ENCODE peak calls at places on chromosomes 1 and 21, in six cellular contexts. X is upper lobe of right lung; A is CD8-positive, alpha-beta T cell; U is testis; B is neuronal stem cell; J is CD4-positive, CD25-positive, alpha-beta regulatory T cell. N is an unnamed sample.

GRCh38 chr1:225655509-225656258 is 2.8 kb upstream of the ENAH start:
- DNase-seq in X (no peak), A (no peak), U (peak; percentile 68), B (no peak), J (no peak), N (peak; percentile 90)

GRCh38 chr1:101567582-101568189 is 330.9 kb downstream of the S1PR1 start:
- DNase-seq in X (peak; percentile 70), A (peak; percentile 54), U (peak; percentile 51), B (peak; percentile 5), J (peak; percentile 34), N (peak; percentile 19)

GRCh38 chr1:117061986-117062415 is 1.9 kb downstream of the TTF2 start:
- DNase-seq in X (no peak), A (no peak), U (no peak), B (no peak), J (no peak), N (no peak)

GRCh38 chr1:100538935-100539835 is 1.2 kb downstream of the GPR88 start:
- DNase-seq in X (peak; percentile 71), A (no peak), U (peak; percentile 30), B (peak; percentile 43), J (no peak), N (peak; percentile 43)

GRCh38 chr1:13513885-13514546 is at the start of gene LRRC38:
- DNase-seq in X (no peak), A (no peak), U (peak; percentile 22), B (no peak), J (no peak), N (peak; percentile 59)

GRCh38 chr1:60547821-60548220 is 474.3 kb upstream of the C1orf87 start:
- DNase-seq in X (no peak), A (no peak), U (no peak), B (no peak), J (no peak), N (no peak)

GRCh38 chr1:185701650-185702049 is 32.5 kb upstream of the HMCN1 start:
- DNase-seq in X (no peak), A (no peak), U (no peak), B (no peak), J (no peak), N (no peak)

GRCh38 chr1:182392045-182393028 is 747 bp upstream of the GLUL start:
- DNase-seq in X (peak; percentile 83), A (peak; percentile 53), U (peak; percentile 48), B (no peak), J (peak; percentile 4), N (no peak)

GRCh38 chr21:29538115-29538514 is 239.4 kb downstream of the BACH1 start:
- DNase-seq in X (no peak), A (no peak), U (no peak), B (no peak), J (no peak), N (no peak)

GRCh38 chr1:160451119-160451858 is 50.9 kb downstream of the VANGL2 start:
- DNase-seq in X (no peak), A (no peak), U (no peak), B (no peak), J (no peak), N (no peak)

GRCh38 chr1:77031101-77031662 is 163.9 kb downstream of the ST6GALNAC5 start:
- DNase-seq in X (no peak), A (no peak), U (no peak), B (no peak), J (no peak), N (peak; percentile 78)

GRCh38 chr1:110421159-110421777 is 13.8 kb upstream of the LAMTOR5 start:
- DNase-seq in X (no peak), A (no peak), U (peak; percentile 47), B (no peak), J (no peak), N (peak; percentile 29)

GRCh38 chr1:24364975-24365678 is 46.0 kb downstream of the GRHL3 start:
- DNase-seq in X (no peak), A (no peak), U (no peak), B (no peak), J (no peak), N (peak; percentile 81)

GRCh38 chr1:119712342-119713038 is 756 bp downstream of the PHGDH start:
- DNase-seq in X (peak; percentile 78), A (peak; percentile 61), U (peak; percentile 79), B (peak; percentile 65), J (no peak), N (peak; percentile 97)

GRCh38 chr1:112716133-112716720 is 1.1 kb upstream of the PPM1J start:
- DNase-seq in X (peak; percentile 88), A (peak; percentile 86), U (peak; percentile 92), B (peak; percentile 95), J (peak; percentile 69), N (peak; percentile 78)

GRCh38 chr1:37797750-37798345 is 4.2 kb downstream of the MANEAL start:
- DNase-seq in X (peak; percentile 19), A (no peak), U (no peak), B (no peak), J (no peak), N (no peak)

GRCh38 chr1:37795340-37796110 is 1.9 kb downstream of the MANEAL start:
- DNase-seq in X (peak; percentile 77), A (peak; percentile 60), U (peak; percentile 78), B (peak; percentile 67), J (peak; percentile 33), N (peak; percentile 25)

GRCh38 chr1:37792943-37793686 is 532 bp upstream of the MANEAL start:
- DNase-seq in X (peak; percentile 47), A (no peak), U (no peak), B (no peak), J (no peak), N (no peak)

GRCh38 chr1:37793773-37794371 is at the start of gene MANEAL:
- DNase-seq in X (peak; percentile 82), A (no peak), U (peak; percentile 63), B (peak; percentile 51), J (no peak), N (peak; percentile 65)

DNA sequence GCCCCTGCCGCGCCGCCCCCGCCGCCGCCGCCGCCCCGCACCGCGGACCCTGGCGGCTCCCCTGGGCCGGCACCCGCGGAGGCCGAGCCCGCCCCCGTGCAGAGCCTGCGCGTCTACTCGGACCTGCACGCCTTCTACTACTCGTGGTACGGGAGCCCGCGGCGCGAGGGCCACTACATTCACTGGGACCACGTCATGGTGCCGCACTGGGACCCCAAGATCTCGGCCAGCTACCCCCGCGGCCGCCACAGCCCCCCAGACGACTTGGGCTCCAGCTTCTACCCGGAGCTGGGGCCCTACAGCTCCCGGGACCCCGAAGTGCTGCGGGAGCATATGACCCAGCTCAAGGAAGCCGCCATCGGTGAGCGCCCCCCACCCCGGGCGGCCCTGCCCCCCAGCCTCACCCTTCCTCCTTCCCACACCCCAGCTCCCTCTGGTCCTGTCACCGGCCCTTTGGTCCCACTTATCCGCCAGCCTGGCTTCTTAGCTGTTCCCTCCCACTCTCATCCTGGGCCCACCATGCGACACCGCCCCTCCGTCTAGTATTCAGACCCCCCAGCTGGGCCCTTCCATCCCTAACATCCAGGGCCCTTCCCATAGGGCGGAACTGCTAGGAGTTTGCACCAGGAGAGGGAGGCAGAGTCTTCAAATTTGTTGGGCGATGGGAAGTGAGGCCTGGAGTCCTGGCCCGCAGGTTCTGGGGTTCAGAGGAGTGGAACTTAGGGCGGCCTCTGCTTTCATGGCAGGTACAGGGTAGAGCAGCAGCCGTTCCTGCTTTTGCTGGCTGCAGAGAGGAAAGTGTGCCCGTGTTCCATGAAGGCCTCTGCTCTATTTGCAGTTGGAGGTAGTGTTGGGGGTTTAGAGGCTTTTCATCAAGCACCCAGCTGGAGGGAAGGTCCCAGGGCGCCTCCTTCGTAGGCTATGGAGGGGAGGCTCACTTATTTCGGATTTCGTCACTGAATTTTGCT is 1.0 kb downstream of the MANEAL start:
- DNase-seq in X (peak; percentile 64), A (no peak), U (no peak), B (no peak), J (no peak), N (no peak)
- H3K4me3 ChIP-seq in X (peak overlapping the region; percentile 56), A (no peak overlapping the region), U (peak overlapping the region; percentile 53), B (peak overlapping the region; percentile 83), J (no peak overlapping the region), N (peak overlapping the region; percentile 44)

DNA sequence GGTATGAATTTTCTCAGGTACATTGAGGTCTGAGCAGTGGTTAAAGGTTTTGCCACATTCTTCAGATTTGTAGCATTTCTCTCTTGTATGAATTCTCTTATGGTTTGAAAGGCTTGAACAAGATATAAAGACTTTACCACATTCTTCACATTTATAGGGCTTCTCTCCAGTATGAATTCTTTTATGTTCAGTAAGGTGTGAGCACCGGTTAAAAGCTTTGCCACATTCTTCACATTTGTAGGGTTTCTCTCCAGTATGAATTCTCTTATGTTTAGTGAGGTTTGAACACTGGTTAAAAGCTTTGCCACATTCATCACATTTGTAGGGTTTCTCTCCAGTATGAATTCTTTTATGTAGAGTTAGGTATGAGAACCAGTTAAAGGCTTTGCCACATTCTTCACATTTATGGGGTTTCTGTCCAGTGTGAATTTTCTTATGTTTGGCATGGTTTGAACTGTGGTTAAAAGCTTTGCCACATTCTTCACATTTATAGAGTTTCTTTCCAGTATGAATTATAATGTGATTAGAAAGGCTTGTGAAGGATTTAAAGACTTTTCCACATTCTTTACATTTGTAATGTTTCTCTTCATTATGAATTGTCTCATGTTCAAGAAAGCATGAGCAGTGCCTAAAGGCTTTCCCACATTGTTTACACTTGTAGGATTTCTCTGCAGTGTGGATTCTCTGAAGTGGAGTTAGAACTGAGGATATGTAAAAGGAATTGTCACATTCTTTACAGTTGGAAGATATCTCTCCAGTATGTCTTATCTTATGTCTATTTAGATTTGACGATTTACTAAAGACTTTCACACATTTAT is 18.4 kb upstream of the ZNF124 start:
- DNase-seq in X (no peak), A (no peak), U (no peak), B (no peak), J (no peak), N (no peak)
- H3K9me3 ChIP-seq in X (peaks cover 76% of the 10 kb centered on the region), A (peaks cover 23% of the 10 kb centered on the region), U (no peaks in the 10 kb centered on the region), B (peaks cover 3% of the 10 kb centered on the region), J (peaks cover 89% of the 10 kb centered on the region), N (peaks cover 60% of the 10 kb centered on the region)

GRCh38 chr1:218408942-218409341 is 63.8 kb downstream of the TGFB2 start:
- DNase-seq in X (no peak), A (no peak), U (no peak), B (no peak), J (no peak), N (no peak)
- H3K4me3 ChIP-seq in X (no peak overlapping the region), A (no peak overlapping the region), U (no peak overlapping the region), B (no peak overlapping the region), J (no peak overlapping the region), N (no peak overlapping the region)

GRCh38 chr1:15244813-15245212 is 2.2 kb upstream of the FHAD1 start:
- DNase-seq in X (peak; percentile 45), A (no peak), U (no peak), B (no peak), J (no peak), N (no peak)
- H3K9me3 ChIP-seq in X (peaks cover 4% of the 10 kb centered on the region), A (no peaks in the 10 kb centered on the region), U (no peaks in the 10 kb centered on the region), B (no peaks in the 10 kb centered on the region), J (no peaks in the 10 kb centered on the region), N (no peaks in the 10 kb centered on the region)

DNA sequence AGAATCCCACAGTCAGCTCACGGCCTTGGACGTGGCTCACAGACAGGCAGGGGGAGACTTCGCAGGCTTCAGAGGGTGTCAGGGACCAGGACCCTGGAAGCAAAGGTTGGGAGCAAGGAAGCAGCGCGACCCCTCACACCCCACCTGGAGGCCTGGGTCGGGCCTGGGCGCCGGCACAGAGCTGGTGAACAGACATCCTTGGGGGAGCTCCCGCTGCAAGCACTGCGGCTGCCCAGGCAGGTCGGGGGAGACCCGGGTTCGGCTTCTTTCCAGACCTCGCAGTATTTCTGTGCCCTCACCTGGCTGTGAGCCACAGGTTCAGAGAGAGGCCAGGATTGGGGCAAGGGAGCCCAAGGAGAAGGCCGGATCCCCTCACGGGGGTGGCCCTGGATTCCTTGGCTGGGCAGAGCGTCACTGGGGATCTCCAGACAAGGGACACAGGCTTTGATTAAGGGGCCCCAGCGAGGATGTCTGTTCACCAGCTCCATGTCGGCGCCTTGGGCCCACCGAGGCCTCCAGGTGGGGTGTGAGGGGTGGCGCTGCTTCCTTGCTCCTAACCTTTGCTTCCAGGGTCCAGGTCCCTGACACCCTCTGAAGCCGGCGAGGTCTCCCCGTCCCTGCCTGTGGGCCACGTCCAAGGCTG is 37.9 kb upstream of the TSPEAR start:
- DNase-seq in X (no peak), A (no peak), U (no peak), B (no peak), J (no peak), N (no peak)
- H3K4me3 ChIP-seq in X (no peak overlapping the region), A (no peak overlapping the region), U (no peak overlapping the region), B (no peak overlapping the region), J (no peak overlapping the region), N (no peak overlapping the region)